ENCODE peak calls at places on chromosome 3, in six cellular contexts. E, C, D, V, J and O are unnamed samples.

GRCh38 chr3:155281892-155282291 is 11.6 kb downstream of the STRIT1 start:
- DNase-seq in E (no peak), C (no peak), D (no peak), V (no peak), J (no peak), O (no peak)

GRCh38 chr3:104594491-104594890 is 772.2 kb upstream of the ALCAM start:
- DNase-seq in E (no peak), C (no peak), D (no peak), V (no peak), J (no peak), O (no peak)

GRCh38 chr3:69791111-69791510 is 51.8 kb downstream of the MITF start:
- DNase-seq in E (peak), C (no peak), D (no peak), V (no peak), J (no peak), O (no peak)

GRCh38 chr3:16132926-16133325 is 41.6 kb upstream of the GALNT15 start:
- DNase-seq in E (no peak), C (no peak), D (no peak), V (no peak), J (no peak), O (no peak)

GRCh38 chr3:37114251-37115145 is 59.9 kb downstream of the LRRFIP2 start:
- DNase-seq in E (no peak), C (no peak), D (no peak), V (no peak), J (no peak), O (no peak)

GRCh38 chr3:1346386-1346785 is 253.6 kb downstream of the CNTN6 start:
- DNase-seq in E (no peak), C (no peak), D (no peak), V (no peak), J (no peak), O (no peak)

GRCh38 chr3:138381950-138382715 is 33.8 kb downstream of the MRAS start:
- DNase-seq in E (peak), C (no peak), D (no peak), V (no peak), J (peak), O (no peak)

GRCh38 chr3:143972155-143972494 is 502 bp downstream of the DIPK2A start:
- DNase-seq in E (no peak), C (no peak), D (no peak), V (no peak), J (no peak), O (no peak)

GRCh38 chr3:64266983-64267382 is 41.7 kb upstream of the PRICKLE2 start:
- DNase-seq in E (no peak), C (no peak), D (no peak), V (no peak), J (no peak), O (no peak)

GRCh38 chr3:45907769-45908705 is 21.7 kb downstream of the CCR9 start:
- DNase-seq in E (no peak), C (no peak), D (no peak), V (no peak), J (no peak), O (no peak)

GRCh38 chr3:66860771-66861170 is 137.3 kb upstream of the KBTBD8 start:
- DNase-seq in E (no peak), C (no peak), D (no peak), V (no peak), J (no peak), O (no peak)

GRCh38 chr3:43915546-43915945 is 224.8 kb downstream of the ABHD5 start:
- DNase-seq in E (no peak), C (no peak), D (no peak), V (no peak), J (no peak), O (no peak)

GRCh38 chr3:107068980-107069379 is 308.3 kb upstream of the CCDC54 start:
- DNase-seq in E (no peak), C (no peak), D (no peak), V (no peak), J (no peak), O (no peak)

GRCh38 chr3:196708467-196708866 is 3.6 kb downstream of the CEP19 start:
- DNase-seq in E (no peak), C (no peak), D (no peak), V (no peak), J (no peak), O (no peak)

GRCh38 chr3:143658869-143659268 is 189.4 kb downstream of the SLC9A9 start:
- DNase-seq in E (no peak), C (no peak), D (no peak), V (no peak), J (no peak), O (no peak)

GRCh38 chr3:122146466-122146865 is 37.0 kb upstream of the CASR start:
- DNase-seq in E (no peak), C (no peak), D (peak), V (no peak), J (no peak), O (no peak)

GRCh38 chr3:151814588-151814987 is 672 bp downstream of the AADAC start:
- DNase-seq in E (no peak), C (no peak), D (no peak), V (no peak), J (no peak), O (no peak)

GRCh38 chr3:16112910-16113504 is 61.5 kb upstream of the GALNT15 start:
- DNase-seq in E (no peak), C (no peak), D (no peak), V (no peak), J (no peak), O (no peak)

GRCh38 chr3:1404270-1404669 is 311.4 kb downstream of the CNTN6 start:
- DNase-seq in E (no peak), C (no peak), D (no peak), V (no peak), J (no peak), O (no peak)

GRCh38 chr3:172148269-172148668 is 108.9 kb downstream of the FNDC3B start:
- DNase-seq in E (no peak), C (no peak), D (no peak), V (no peak), J (no peak), O (no peak)

GRCh38 chr3:72310028-72310987 is 525.4 kb upstream of the PROK2 start:
- DNase-seq in E (peak), C (peak), D (peak), V (peak), J (peak), O (no peak)

GRCh38 chr3:170506556-170506955 is 79.3 kb downstream of the SLC7A14 start:
- DNase-seq in E (no peak), C (no peak), D (no peak), V (no peak), J (peak), O (no peak)

GRCh38 chr3:43455233-43455632 is 166.6 kb downstream of the ANO10 start:
- DNase-seq in E (no peak), C (no peak), D (no peak), V (no peak), J (peak), O (no peak)

GRCh38 chr3:148971819-148972218 is 19.5 kb upstream of the GYG1 start:
- DNase-seq in E (no peak), C (no peak), D (no peak), V (no peak), J (no peak), O (no peak)

GRCh38 chr3:177051419-177051818 is 145.9 kb downstream of the TBL1XR1 start:
- DNase-seq in E (no peak), C (no peak), D (no peak), V (no peak), J (no peak), O (no peak)

GRCh38 chr3:129942296-129942695 is 32.2 kb upstream of the TRH start:
- DNase-seq in E (peak), C (peak), D (peak), V (peak), J (peak), O (peak)

GRCh38 chr3:146152841-146153240 is 8.1 kb downstream of the PLOD2 start:
- DNase-seq in E (no peak), C (no peak), D (no peak), V (no peak), J (peak), O (no peak)

GRCh38 chr3:51705276-51706020 is 1.4 kb upstream of the GRM2 start:
- DNase-seq in E (no peak), C (peak), D (no peak), V (no peak), J (no peak), O (no peak)

GRCh38 chr3:53809267-53809666 is 37.0 kb downstream of the CHDH start:
- DNase-seq in E (no peak), C (no peak), D (no peak), V (no peak), J (no peak), O (peak)

GRCh38 chr3:188319569-188319968 is 165.6 kb downstream of the LPP start:
- DNase-seq in E (no peak), C (no peak), D (no peak), V (no peak), J (peak), O (no peak)

GRCh38 chr3:52039846-52040245 is 16.5 kb downstream of the DUSP7 start:
- DNase-seq in E (no peak), C (no peak), D (no peak), V (no peak), J (peak), O (no peak)

GRCh38 chr3:10870296-10870695 is 54.3 kb downstream of the SLC6A11 start:
- DNase-seq in E (no peak), C (no peak), D (no peak), V (no peak), J (no peak), O (no peak)

GRCh38 chr3:178709047-178709446 is 172.8 kb downstream of the KCNMB2 start:
- DNase-seq in E (no peak), C (no peak), D (no peak), V (no peak), J (no peak), O (no peak)

GRCh38 chr3:14532691-14533456 is 7.3 kb downstream of the GRIP2 start:
- DNase-seq in E (peak), C (no peak), D (no peak), V (no peak), J (peak), O (no peak)

GRCh38 chr3:14472471-14473351 is 67.4 kb downstream of the GRIP2 start:
- DNase-seq in E (peak), C (no peak), D (no peak), V (no peak), J (peak), O (no peak)

GRCh38 chr3:88180398-88180999 is 30.7 kb downstream of the C3orf38 start:
- DNase-seq in E (no peak), C (no peak), D (peak), V (no peak), J (no peak), O (no peak)

GRCh38 chr3:32913790-32914446 is 37.5 kb upstream of the CCR4 start:
- DNase-seq in E (no peak), C (no peak), D (no peak), V (no peak), J (no peak), O (no peak)
- TF ChIP-seq CTCF in E (no peak), C (no peak), D (no peak), V (no peak), J (no peak), O (peak)

DNA sequence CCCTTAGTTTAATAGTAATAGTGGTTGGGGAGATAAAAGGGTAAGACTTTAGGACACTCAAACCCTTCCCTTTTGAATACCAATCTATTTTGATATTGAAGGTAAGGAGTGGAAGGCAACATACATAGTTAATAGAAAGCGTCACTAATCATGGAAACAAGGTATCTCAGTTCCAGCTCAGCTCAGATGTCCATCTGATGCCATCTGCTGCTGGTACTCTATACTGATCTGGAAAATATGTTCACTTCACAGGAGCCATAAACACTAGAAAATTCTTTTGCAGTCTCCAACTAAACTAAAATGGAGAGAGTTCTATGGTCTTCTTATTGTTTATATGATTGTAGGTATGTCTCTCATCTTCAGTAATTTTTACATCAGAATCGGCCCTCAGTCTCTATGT is 1777.1 kb downstream of the OTOL1 start:
- DNase-seq in E (no peak), C (no peak), D (no peak), V (no peak), J (no peak), O (no peak)
- TF ChIP-seq CTCF in E (no peak), C (no peak), D (no peak), V (no peak), J (no peak), O (no peak)

DNA sequence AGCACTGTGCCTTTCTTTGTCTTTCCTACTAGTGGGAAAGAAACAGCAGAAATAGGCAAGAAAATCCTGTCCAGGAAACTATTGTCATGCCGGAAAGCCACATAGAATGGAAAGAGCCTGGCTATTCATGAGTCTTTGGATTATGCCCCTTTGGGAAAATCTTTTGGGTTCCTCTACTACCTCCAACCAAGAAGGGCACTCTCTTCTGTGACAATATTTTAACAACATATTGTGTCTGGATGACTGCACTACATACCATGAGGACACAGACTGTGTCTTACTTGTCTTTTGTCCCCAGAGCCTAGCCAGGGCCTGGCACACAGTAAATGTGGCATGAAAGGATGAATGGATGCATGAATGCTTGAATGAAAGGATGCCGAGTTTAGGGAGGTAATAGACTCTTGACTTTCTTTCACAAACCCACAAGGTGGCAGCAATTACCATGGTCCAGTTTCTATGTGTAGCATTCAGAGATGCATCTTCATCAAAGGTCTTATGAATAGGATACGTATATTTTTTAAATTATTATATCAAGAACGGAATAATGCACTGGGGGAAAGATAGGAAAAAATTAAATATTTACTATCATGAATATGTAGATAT is 30.3 kb downstream of the ARL14 start:
- DNase-seq in E (peak), C (no peak), D (peak), V (peak), J (peak), O (no peak)
- TF ChIP-seq CTCF in E (peak), C (no peak), D (peak), V (peak), J (peak), O (peak)

GRCh38 chr3:147393261-147393964 is 12.9 kb downstream of the ZIC4 start:
- DNase-seq in E (no peak), C (no peak), D (no peak), V (peak), J (no peak), O (no peak)

GRCh38 chr3:147391726-147392082 is 14.6 kb downstream of the ZIC4 start:
- DNase-seq in E (no peak), C (no peak), D (no peak), V (no peak), J (no peak), O (no peak)

GRCh38 chr3:147394168-147394941 is 12.0 kb downstream of the ZIC4 start:
- DNase-seq in E (no peak), C (no peak), D (no peak), V (no peak), J (no peak), O (no peak)

GRCh38 chr3:147390589-147391569 is 15.5 kb downstream of the ZIC4 start:
- DNase-seq in E (no peak), C (no peak), D (no peak), V (no peak), J (no peak), O (no peak)

DNA sequence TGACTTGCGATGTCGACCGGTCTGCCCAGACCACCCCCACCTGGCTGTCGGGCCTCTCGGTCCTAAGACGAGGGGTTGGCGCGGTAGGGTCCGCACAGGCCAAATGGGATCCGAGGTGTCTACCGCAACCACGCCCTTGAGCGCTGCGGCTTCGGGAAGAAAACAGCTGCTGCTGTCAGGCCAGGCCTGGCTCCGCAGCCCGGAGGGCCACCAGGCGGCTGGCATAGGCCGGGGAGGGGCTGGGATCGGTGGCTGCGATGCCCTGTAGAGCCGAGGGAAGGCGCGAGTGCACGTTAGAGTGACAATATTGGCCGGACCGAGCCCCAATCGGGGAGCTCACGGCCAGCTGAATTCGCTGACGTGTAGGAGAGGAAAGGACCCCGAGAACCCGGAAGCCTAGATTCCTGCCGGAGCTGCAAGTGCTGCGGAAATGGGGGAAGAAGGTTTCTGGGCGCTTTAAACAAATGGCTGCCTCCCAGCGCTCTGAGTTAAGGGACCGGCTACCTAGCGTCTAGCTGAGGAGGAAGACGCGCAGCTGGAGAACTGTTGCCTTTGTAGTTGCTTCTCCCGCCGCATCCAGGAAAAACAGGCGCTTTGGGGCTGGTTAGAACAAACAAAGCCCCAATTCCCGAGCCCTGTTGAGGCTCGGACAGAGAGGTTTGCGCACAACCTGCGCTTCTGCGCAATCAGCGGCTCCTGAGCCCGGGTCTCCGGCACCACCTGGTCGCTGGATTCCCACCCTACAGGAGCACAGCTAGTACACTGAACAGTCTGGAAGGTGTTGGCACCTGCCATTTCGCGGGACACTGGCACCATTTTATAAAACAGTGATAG is 14.0 kb downstream of the ZIC4 start:
- DNase-seq in E (no peak), C (no peak), D (no peak), V (peak), J (no peak), O (no peak)
- TF ChIP-seq CTCF in E (no peak), C (no peak), D (no peak), V (peak), J (no peak), O (peak)

GRCh38 chr3:180295811-180296210 is 259.1 kb upstream of the PEX5L start:
- DNase-seq in E (no peak), C (no peak), D (no peak), V (no peak), J (no peak), O (no peak)
- TF ChIP-seq CTCF in E (no peak), C (no peak), D (no peak), V (no peak), J (no peak), O (no peak)